ENCODE peak calls at places on chromosomes 4 and X, in six cellular contexts. L is GM12878, Y is HCT116, S is K562, Q is HepG2, K is H1. Z is an unnamed sample.

GRCh38 chrX:97363843-97364242 is 480.1 kb downstream of the RPA4 start:
- DNase-seq in K (no peak), S (no peak), L (no peak), Q (no peak), Y (no peak), Z (no peak)

GRCh38 chrX:20378291-20378920 is 111.7 kb upstream of the RPS6KA3 start:
- DNase-seq in Y (no peak), Q (no peak), L (peak; percentile 12), K (no peak), S (no peak), Z (no peak)

GRCh38 chrX:50813843-50814661 is at the start of gene SHROOM4:
- DNase-seq in Q (peak; percentile 13), L (no peak), S (no peak), Y (no peak), K (peak; percentile 66), Z (peak; percentile 30)

GRCh38 chrX:154541896-154542722 is 4.5 kb downstream of the G6PD start:
- DNase-seq in Y (peak; percentile 34), S (peak; percentile 83), K (no peak), L (no peak), Q (peak; percentile 94), Z (no peak)

GRCh38 chr4:125728568-125728967 is 413.8 kb downstream of the FAT4 start:
- DNase-seq in K (no peak), S (no peak), Y (no peak), L (no peak), Q (no peak), Z (no peak)

GRCh38 chr4:7151668-7152227 is 40.6 kb upstream of the SORCS2 start:
- DNase-seq in Y (no peak), Q (no peak), L (no peak), S (no peak), K (no peak), Z (peak; percentile 74)

GRCh38 chr4:159227984-159228383 is 125.1 kb downstream of the RAPGEF2 start:
- DNase-seq in Q (peak; percentile 3), L (no peak), S (no peak), Y (peak; percentile 48), K (no peak), Z (peak; percentile 27)

GRCh38 chr4:99863-100262 is 24.4 kb upstream of the ZNF718 start:
- DNase-seq in K (no peak), Q (no peak), S (no peak), L (no peak), Y (peak; percentile 1), Z (no peak)

GRCh38 chr4:12137556-12137955 is 708.9 kb upstream of the HS3ST1 start:
- DNase-seq in L (no peak), Y (no peak), Q (no peak), K (no peak), S (no peak), Z (no peak)

GRCh38 chr4:183499797-183500196 is 5.1 kb upstream of the ING2 start:
- DNase-seq in K (no peak), Q (no peak), S (no peak), L (no peak), Y (no peak), Z (no peak)

GRCh38 chrX:118948270-118948669 is 26.1 kb upstream of the LONRF3 start:
- DNase-seq in L (no peak), K (no peak), Q (no peak), S (no peak), Y (no peak), Z (no peak)

GRCh38 chrX:25427873-25428555 is 412.2 kb upstream of the ARX start:
- DNase-seq in Q (no peak), L (no peak), Y (no peak), K (peak; percentile 66), S (no peak), Z (no peak)

GRCh38 chrX:38102875-38103274 is 96.5 kb downstream of the SYTL5 start:
- DNase-seq in L (no peak), Y (no peak), Q (no peak), S (no peak), K (no peak), Z (no peak)

GRCh38 chrX:22135994-22136684 is 104.0 kb downstream of the PHEX start:
- DNase-seq in K (no peak), S (peak; percentile 44), L (no peak), Y (peak; percentile 16), Q (peak; percentile 11), Z (peak; percentile 30)

GRCh38 chrX:72621619-72622485 is 49.2 kb upstream of the HDAC8 start:
- DNase-seq in Q (no peak), Y (peak; percentile 16), L (peak; percentile 24), K (no peak), S (no peak), Z (no peak)

GRCh38 chr4:38132843-38133662 is 172.9 kb downstream of the PTTG2 start:
- DNase-seq in K (no peak), Y (no peak), Q (peak; percentile 100), L (peak; percentile 17), S (no peak), Z (no peak)

GRCh38 chr4:139736257-139736626 is 70.6 kb downstream of the MGST2 start:
- DNase-seq in L (no peak), Q (no peak), S (no peak), K (no peak), Y (no peak), Z (no peak)

GRCh38 chr4:139732991-139733555 is 67.5 kb downstream of the MGST2 start:
- DNase-seq in Y (no peak), Q (no peak), S (no peak), L (no peak), K (no peak), Z (no peak)

GRCh38 chr4:139735381-139736256 is 70.0 kb downstream of the MGST2 start:
- DNase-seq in Y (no peak), Q (no peak), L (no peak), S (no peak), K (peak; percentile 66), Z (peak; percentile 94)

GRCh38 chr4:139734875-139735380 is 69.3 kb downstream of the MGST2 start:
- DNase-seq in Q (no peak), Y (no peak), S (no peak), L (no peak), K (peak; percentile 89), Z (peak; percentile 97)

DNA sequence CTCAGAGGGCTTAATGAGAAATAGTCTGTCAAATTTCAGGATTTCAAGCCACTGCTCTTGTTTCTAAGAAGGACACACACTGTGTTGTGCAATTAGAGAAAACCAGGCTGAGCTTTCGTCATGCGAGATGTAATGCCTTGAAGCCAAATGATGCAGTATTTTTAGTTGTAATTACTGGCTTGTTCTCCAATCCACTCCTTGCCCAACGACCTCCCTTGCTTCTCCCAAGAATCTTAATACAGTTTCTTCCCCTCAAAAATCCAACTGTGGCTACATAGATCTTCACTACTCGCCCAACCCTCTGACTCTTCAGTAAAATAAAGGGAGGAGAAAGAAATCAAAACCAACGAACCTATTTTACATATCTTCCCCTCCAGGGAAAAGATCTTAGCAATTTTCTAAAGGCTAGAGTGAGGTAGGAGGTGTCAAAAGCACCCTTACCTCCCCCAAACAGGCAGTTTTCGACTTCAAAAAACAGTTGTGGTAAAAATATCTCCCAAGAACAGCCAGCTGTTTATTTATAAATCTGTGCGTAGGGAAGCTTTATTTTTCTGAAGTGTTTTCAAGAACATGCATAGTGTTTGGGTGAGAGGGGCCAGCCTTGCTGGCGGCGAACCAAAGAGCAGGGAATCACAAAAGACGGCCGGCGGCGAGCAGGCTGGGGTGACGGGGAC is 68.7 kb downstream of the MGST2 start:
- DNase-seq in K (no peak), Q (no peak), S (no peak), Y (no peak), L (no peak), Z (no peak)
- H3K9ac ChIP-seq in K (no peak overlapping the region), Q (no peak overlapping the region), S (no peak overlapping the region), Y (no peak overlapping the region), L (no peak overlapping the region), Z (peak overlapping the region; percentile 61)

GRCh38 chr4:76279462-76279861 is 27.1 kb upstream of the STBD1 start:
- DNase-seq in S (no peak), Q (no peak), L (no peak), K (no peak), Y (no peak), Z (no peak)

GRCh38 chr4:76275486-76276126 is 24.1 kb downstream of the FAM47E start:
- DNase-seq in L (no peak), Q (peak; percentile 76), S (no peak), K (no peak), Y (no peak), Z (no peak)

GRCh38 chr4:76277667-76278066 is 26.1 kb downstream of the FAM47E start:
- DNase-seq in S (no peak), Y (no peak), K (no peak), Q (no peak), L (no peak), Z (no peak)

GRCh38 chr4:76278583-76278982 is 27.1 kb downstream of the FAM47E start:
- DNase-seq in Q (no peak), L (no peak), S (no peak), Y (no peak), K (no peak), Z (no peak)

GRCh38 chr4:76276813-76277212 is 25.3 kb downstream of the FAM47E start:
- DNase-seq in L (no peak), Y (no peak), K (no peak), S (no peak), Q (no peak), Z (no peak)
- H3K4me1 ChIP-seq in L (no peaks in the 10 kb centered on the region), Y (no peaks in the 10 kb centered on the region), K (no peaks in the 10 kb centered on the region), S (no peaks in the 10 kb centered on the region), Q (peaks cover 75% of the 10 kb centered on the region), Z (peaks cover 4% of the 10 kb centered on the region)

DNA sequence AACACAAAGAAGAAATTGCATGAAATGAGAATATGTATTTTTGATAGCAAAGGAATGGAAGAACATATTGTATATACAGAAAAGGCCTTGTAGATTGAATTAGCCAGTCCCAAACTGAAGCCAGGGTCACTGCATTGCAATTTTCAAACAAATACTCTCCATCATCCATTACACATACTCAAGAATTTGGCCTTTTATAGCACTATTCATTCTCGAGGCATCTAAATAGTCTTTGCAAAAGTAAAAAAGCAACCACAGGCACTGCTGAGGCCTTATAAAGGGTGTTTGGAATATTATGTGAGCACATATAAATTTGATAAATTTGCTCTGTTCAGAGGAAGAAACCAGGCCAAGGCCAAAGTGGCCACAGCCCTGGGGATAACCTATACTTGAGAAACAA is 123.0 kb downstream of the ZNF827 start:
- DNase-seq in Y (no peak), S (no peak), Q (no peak), L (no peak), K (no peak), Z (no peak)
- TF ChIP-seq SIN3A in Y (no peak), S (no peak), Q (no peak), L (no peak), K (no peak), Z (no peak)

GRCh38 chr4:143558823-143559756 is 45.6 kb downstream of the SMARCA5 start:
- DNase-seq in S (no peak), Q (peak; percentile 86), L (peak; percentile 50), Y (no peak), K (peak; percentile 68), Z (peak; percentile 84)

GRCh38 chr4:143564472-143564871 is 51.0 kb downstream of the SMARCA5 start:
- DNase-seq in Q (no peak), S (no peak), Y (no peak), K (no peak), L (no peak), Z (no peak)

GRCh38 chr4:143558286-143558685 is 44.8 kb downstream of the SMARCA5 start:
- DNase-seq in L (no peak), Q (no peak), K (no peak), S (no peak), Y (no peak), Z (no peak)

GRCh38 chr4:143555676-143556075 is 42.2 kb downstream of the SMARCA5 start:
- DNase-seq in S (no peak), K (no peak), Y (no peak), Q (no peak), L (no peak), Z (no peak)

GRCh38 chr4:143559757-143560147 is 46.2 kb downstream of the SMARCA5 start:
- DNase-seq in S (no peak), Q (no peak), Y (no peak), K (no peak), L (no peak), Z (peak; percentile 53)
- H3K9ac ChIP-seq in S (no peak overlapping the region), Q (peak overlapping the region; percentile 63), Y (no peak overlapping the region), K (no peak overlapping the region), L (peak overlapping the region; percentile 66), Z (peak overlapping the region; percentile 8)